ENCODE peak calls at places on chromosome 4, in nine cellular contexts. Z is nucleus accumbens, T is astrocyte of the hippocampus, E is stomach, H is Caco-2, K is GM23338, U is psoas muscle, G is GM23248, N is BE2C. A is an unnamed sample.

GRCh38 chr4:161577604-161578301 is 586.0 kb downstream of the FSTL5 start:
- DNase-seq in Z (no peak), T (peak), E (no peak), H (no peak), K (no peak), U (no peak), G (peak), N (no peak), A (no peak)

GRCh38 chr4:86185659-86186058 is 174.2 kb downstream of the MAPK10 start:
- DNase-seq in Z (no peak), T (no peak), E (no peak), H (no peak), K (no peak), U (no peak), G (no peak), N (no peak), A (no peak)

GRCh38 chr4:55993994-55994657 is 45.4 kb downstream of the CEP135 start:
- DNase-seq in Z (no peak), T (no peak), E (no peak), H (no peak), K (no peak), U (no peak), G (no peak), N (no peak), A (no peak)

GRCh38 chr4:123043013-123043412 is 120.6 kb upstream of the NUDT6 start:
- DNase-seq in Z (no peak), T (no peak), E (no peak), H (no peak), K (no peak), U (no peak), G (peak), N (no peak), A (no peak)

GRCh38 chr4:1220566-1220965 is 28.4 kb downstream of the CTBP1 start:
- DNase-seq in Z (no peak), T (no peak), E (no peak), H (no peak), K (no peak), U (no peak), G (no peak), N (no peak), A (no peak)

GRCh38 chr4:85067342-85067741 is 100.9 kb upstream of the WDFY3 start:
- DNase-seq in Z (no peak), T (no peak), E (no peak), H (no peak), K (no peak), U (no peak), G (no peak), N (no peak), A (no peak)

GRCh38 chr4:78293841-78294301 is 236.7 kb downstream of the FRAS1 start:
- DNase-seq in Z (no peak), T (peak), E (no peak), H (no peak), K (no peak), U (no peak), G (peak), N (no peak), A (peak)

GRCh38 chr4:38013461-38014366 is 53.5 kb downstream of the PTTG2 start:
- DNase-seq in Z (no peak), T (peak), E (peak), H (no peak), K (no peak), U (peak), G (peak), N (no peak), A (peak)

GRCh38 chr4:18566970-18567799 is 545.6 kb upstream of the LCORL start:
- DNase-seq in Z (no peak), T (no peak), E (peak), H (peak), K (no peak), U (no peak), G (no peak), N (no peak), A (no peak)

GRCh38 chr4:139556735-139557505 is 901 bp upstream of the SETD7 start:
- DNase-seq in Z (peak), T (peak), E (peak), H (peak), K (peak), U (peak), G (peak), N (peak), A (peak)

GRCh38 chr4:145956288-145956890 is 17.8 kb upstream of the ZNF827 start:
- DNase-seq in Z (no peak), T (peak), E (no peak), H (peak), K (peak), U (no peak), G (peak), N (peak), A (no peak)

GRCh38 chr4:164501074-164501473 is 252.9 kb upstream of the SMIM31 start:
- DNase-seq in Z (no peak), T (peak), E (no peak), H (no peak), K (no peak), U (no peak), G (peak), N (no peak), A (no peak)

GRCh38 chr4:182062936-182063335 is 180.3 kb upstream of the TENM3 start:
- DNase-seq in Z (no peak), T (peak), E (no peak), H (no peak), K (no peak), U (no peak), G (peak), N (no peak), A (no peak)